ENCODE peak calls at places on chromosomes 5 and 9, in four cellular contexts. S is neuronal stem cell, I is PC-3, K is adipocyte. C is an unnamed sample.
A peak's percentile ranks its signal among the peaks of the same experiment; 100 is the strongest.

GRCh38 chr9:134028575-134029247 is 3.4 kb downstream of the BRD3OS start:
- DNase-seq in S (no peak), I (no peak), K (no peak), C (no peak)

GRCh38 chr5:42858031-42858643 is 46.4 kb upstream of the SELENOP start:
- DNase-seq in S (no peak), I (peak; percentile 51), K (peak; percentile 44), C (no peak)

GRCh38 chr5:14870347-14871083 is 1.1 kb downstream of the ANKH start:
- DNase-seq in S (no peak), I (peak; percentile 19), K (no peak), C (no peak)

GRCh38 chr5:16135003-16135402 is 44.6 kb downstream of the MARCHF11 start:
- DNase-seq in S (peak; percentile 4), I (no peak), K (no peak), C (no peak)

GRCh38 chr5:171464829-171465228 is 45.4 kb downstream of the FGF18 start:
- DNase-seq in S (no peak), I (no peak), K (no peak), C (no peak)

GRCh38 chr9:124296800-124297552 is 39.2 kb downstream of the NEK6 start:
- DNase-seq in S (no peak), I (no peak), K (no peak), C (no peak)

GRCh38 chr5:179773686-179774040 is 20.1 kb upstream of the LTC4S start:
- DNase-seq in S (no peak), I (no peak), K (no peak), C (no peak)

GRCh38 chr5:127580731-127581130 is 63.3 kb downstream of the PRRC1 start:
- DNase-seq in S (no peak), I (no peak), K (no peak), C (no peak)

GRCh38 chr5:135890867-135891266 is 4.8 kb downstream of the IL9 start:
- DNase-seq in S (no peak), I (no peak), K (no peak), C (no peak)

GRCh38 chr9:88092699-88093359 is 45.4 kb downstream of the SPATA31C2 start:
- DNase-seq in S (no peak), I (no peak), K (peak; percentile 35), C (peak; percentile 52)

GRCh38 chr5:72290356-72291133 is 29.5 kb downstream of the MRPS27 start:
- DNase-seq in S (no peak), I (no peak), K (peak; percentile 74), C (no peak)

GRCh38 chr5:128876848-128877387 is 88.4 kb upstream of the SLC27A6 start:
- DNase-seq in S (no peak), I (no peak), K (no peak), C (peak; percentile 46)

GRCh38 chr5:81826128-81826527 is 75.2 kb upstream of the SSBP2 start:
- DNase-seq in S (no peak), I (no peak), K (peak; percentile 49), C (no peak)

GRCh38 chr9:12996971-12997370 is 222.2 kb downstream of the LURAP1L start:
- DNase-seq in S (no peak), I (no peak), K (no peak), C (no peak)

GRCh38 chr9:5951686-5952211 is 61.1 kb downstream of the MLANA start:
- DNase-seq in S (no peak), I (peak; percentile 70), K (peak; percentile 6), C (no peak)

GRCh38 chr9:88766778-88767503 is 224.3 kb upstream of the S1PR3 start:
- DNase-seq in S (no peak), I (peak; percentile 49), K (peak; percentile 70), C (no peak)

GRCh38 chr5:139188558-139189270 is 9.5 kb downstream of the SIL1 start:
- DNase-seq in S (no peak), I (no peak), K (no peak), C (no peak)

GRCh38 chr5:109693535-109694152 is 3.9 kb downstream of the MAN2A1 start:
- DNase-seq in S (no peak), I (peak; percentile 4), K (peak; percentile 41), C (no peak)

GRCh38 chr5:79109527-79110492 is 1.8 kb upstream of the BHMT start:
- DNase-seq in S (no peak), I (peak; percentile 44), K (no peak), C (peak; percentile 83)

GRCh38 chr5:110338336-110339083 is 388.0 kb downstream of the TMEM232 start:
- DNase-seq in S (no peak), I (no peak), K (no peak), C (no peak)

GRCh38 chr5:80061541-80061940 is 26.4 kb downstream of the THBS4 start:
- DNase-seq in S (no peak), I (no peak), K (no peak), C (no peak)

GRCh38 chr5:44632344-44632743 is 176.4 kb upstream of the MRPS30 start:
- DNase-seq in S (no peak), I (no peak), K (no peak), C (no peak)

GRCh38 chr9:133147412-133148271 is 16.1 kb downstream of the GBGT1 start:
- DNase-seq in S (peak; percentile 72), I (peak; percentile 74), K (peak; percentile 81), C (peak; percentile 97)

GRCh38 chr5:99378443-99378842 is 449.6 kb upstream of the CHD1 start:
- DNase-seq in S (no peak), I (no peak), K (no peak), C (peak; percentile 65)

GRCh38 chr5:148543727-148544126 is 110.6 kb downstream of the HTR4 start:
- DNase-seq in S (no peak), I (no peak), K (peak; percentile 4), C (no peak)

GRCh38 chr5:93606384-93606752 is 23.3 kb downstream of the NR2F1 start:
- DNase-seq in S (no peak), I (no peak), K (no peak), C (no peak)

GRCh38 chr5:65734921-65735320 is 12.9 kb downstream of the NLN start:
- DNase-seq in S (no peak), I (no peak), K (no peak), C (no peak)

GRCh38 chr9:1053848-1054365 is 3.8 kb downstream of the DMRT2 start:
- DNase-seq in S (no peak), I (no peak), K (no peak), C (no peak)

GRCh38 chr5:84059672-84060071 is 325.0 kb downstream of the EDIL3 start:
- DNase-seq in S (no peak), I (peak; percentile 60), K (no peak), C (no peak)

GRCh38 chr9:18474778-18475177 is 825 bp downstream of the ADAMTSL1 start:
- DNase-seq in S (no peak), I (peak; percentile 60), K (peak; percentile 70), C (no peak)

GRCh38 chr9:121871431-121872025 is 220.1 kb downstream of the DAB2IP start:
- DNase-seq in S (no peak), I (peak; percentile 40), K (no peak), C (peak; percentile 40)

GRCh38 chr5:37792976-37793328 is 46.9 kb downstream of the GDNF start:
- DNase-seq in S (no peak), I (peak; percentile 77), K (peak; percentile 33), C (no peak)

GRCh38 chr5:174376726-174377373 is 331.3 kb downstream of the NSG2 start:
- DNase-seq in S (no peak), I (no peak), K (no peak), C (no peak)

GRCh38 chr5:120734033-120734432 is 269.9 kb downstream of the PRR16 start:
- DNase-seq in S (peak; percentile 2), I (no peak), K (peak; percentile 17), C (peak; percentile 79)

GRCh38 chr5:32225445-32225844 is 51.3 kb upstream of the GOLPH3 start:
- DNase-seq in S (no peak), I (no peak), K (peak; percentile 70), C (no peak)
- H3K9ac ChIP-seq in S (no peak overlapping the region), I (no peak overlapping the region), K (peak overlapping the region; percentile 21), C (no peak overlapping the region)

GRCh38 chr5:88829053-88829452 is 53.9 kb downstream of the MEF2C start:
- DNase-seq in S (no peak), I (peak; percentile 7), K (no peak), C (no peak)

GRCh38 chr5:88827997-88828396 is 55.0 kb downstream of the MEF2C start:
- DNase-seq in S (no peak), I (peak; percentile 35), K (peak; percentile 36), C (no peak)

GRCh38 chr5:88831856-88832255 is 51.1 kb downstream of the MEF2C start:
- DNase-seq in S (no peak), I (no peak), K (no peak), C (no peak)

GRCh38 chr5:88830567-88830966 is 52.4 kb downstream of the MEF2C start:
- DNase-seq in S (no peak), I (no peak), K (no peak), C (no peak)

GRCh38 chr5:88829773-88830172 is 53.2 kb downstream of the MEF2C start:
- DNase-seq in S (no peak), I (no peak), K (no peak), C (no peak)
- H3K9ac ChIP-seq in S (no peak overlapping the region), I (no peak overlapping the region), K (no peak overlapping the region), C (no peak overlapping the region)

DNA sequence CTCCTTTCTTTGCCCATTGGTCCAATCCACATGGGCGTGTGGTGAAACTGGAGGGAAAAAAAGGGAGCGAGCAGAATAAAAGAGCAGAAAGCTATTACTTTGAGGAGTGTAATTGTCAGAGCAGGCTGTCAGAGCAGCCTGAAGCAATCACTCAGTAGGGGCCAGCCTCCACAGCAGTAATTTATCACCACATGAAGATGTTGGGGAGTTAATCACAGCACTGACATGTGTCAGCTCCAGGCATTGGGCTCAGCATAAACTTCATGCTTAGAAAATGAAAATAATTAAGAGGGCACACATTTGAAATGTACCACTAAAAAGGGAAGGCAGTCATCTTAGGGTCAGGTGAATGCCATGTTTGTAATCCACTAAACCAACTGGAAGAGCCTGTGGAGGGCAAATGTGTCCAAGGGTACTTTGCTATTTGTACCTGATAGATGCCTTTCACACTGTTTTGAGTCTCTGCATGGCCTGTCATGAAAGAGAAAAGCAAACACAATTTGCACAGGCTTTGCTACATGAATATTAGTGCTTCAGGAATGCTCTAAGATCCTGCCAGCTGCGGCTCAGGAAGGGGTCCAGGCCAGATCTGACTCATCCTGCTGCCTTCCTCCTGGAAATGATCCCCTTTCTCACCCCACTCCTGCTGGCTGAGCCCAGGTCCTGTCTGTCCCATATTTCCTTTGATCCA is 2.9 kb upstream of the PTGER4 start:
- DNase-seq in S (no peak), I (peak; percentile 92), K (peak; percentile 84), C (peak; percentile 74)
- H3K9ac ChIP-seq in S (no peak overlapping the region), I (peak overlapping the region; percentile 71), K (peak overlapping the region; percentile 81), C (no peak overlapping the region)

DNA sequence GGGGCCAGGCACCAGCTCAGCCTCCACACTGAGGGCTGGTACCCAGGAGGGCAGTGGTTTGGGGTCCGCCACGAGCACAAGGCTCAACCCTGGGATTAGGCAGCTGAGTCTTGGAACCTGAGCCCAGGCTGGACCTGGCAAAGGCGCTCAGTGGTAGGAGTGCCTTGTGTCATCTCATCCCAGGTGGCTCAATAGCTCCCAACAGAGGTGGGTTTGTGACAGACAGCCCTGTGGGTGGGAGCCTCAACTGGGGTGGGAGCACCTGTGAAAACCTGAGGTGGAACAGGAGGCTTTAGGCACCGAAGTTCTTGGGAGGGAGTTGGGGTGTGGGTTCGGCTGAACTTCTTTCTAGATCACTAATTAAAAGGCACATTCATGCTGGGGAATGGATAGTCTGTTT is 35.1 kb upstream of the SMU1 start:
- DNase-seq in S (no peak), I (no peak), K (no peak), C (peak; percentile 79)
- H3K9ac ChIP-seq in S (no peak overlapping the region), I (no peak overlapping the region), K (no peak overlapping the region), C (no peak overlapping the region)

GRCh38 chr5:22521521-22521920 is 331.6 kb downstream of the CDH12 start:
- DNase-seq in S (no peak), I (no peak), K (no peak), C (no peak)
- H3K9ac ChIP-seq in S (no peak overlapping the region), I (no peak overlapping the region), K (no peak overlapping the region), C (no peak overlapping the region)

GRCh38 chr5:159415301-159415937 is 85.1 kb upstream of the IL12B start:
- DNase-seq in S (no peak), I (no peak), K (no peak), C (peak; percentile 48)
- H3K9ac ChIP-seq in S (no peak overlapping the region), I (no peak overlapping the region), K (no peak overlapping the region), C (no peak overlapping the region)